ENCODE peak calls at places on chromosomes 7 and 10, in eight cellular contexts. One of them, this sample, is unnamed.

GRCh38 chr10:14671383-14671782 is 103.3 kb downstream of the FAM107B start:
- DNase-seq in thoracic aorta: no peak
- DNase-seq in GM06990: no peak
- DNase-seq in left ventricle myocardium inferior: no peak
- DNase-seq in AG09309: no peak
- DNase-seq in astrocyte of the spinal cord: no peak
- DNase-seq in A549: peak
- DNase-seq in heart right ventricle: no peak
- DNase-seq in this sample: no peak

GRCh38 chr10:104622598-104623209 is 18.4 kb upstream of the SORCS3 start:
- DNase-seq in thoracic aorta: no peak
- DNase-seq in GM06990: no peak
- DNase-seq in left ventricle myocardium inferior: no peak
- DNase-seq in AG09309: no peak
- DNase-seq in astrocyte of the spinal cord: peak
- DNase-seq in A549: peak
- DNase-seq in heart right ventricle: no peak
- DNase-seq in this sample: no peak

GRCh38 chr10:1548596-1548995 is 188.7 kb downstream of the ADARB2 start:
- DNase-seq in thoracic aorta: no peak
- DNase-seq in GM06990: no peak
- DNase-seq in left ventricle myocardium inferior: no peak
- DNase-seq in AG09309: no peak
- DNase-seq in astrocyte of the spinal cord: no peak
- DNase-seq in A549: no peak
- DNase-seq in heart right ventricle: no peak
- DNase-seq in this sample: no peak

GRCh38 chr10:130479906-130480305 is 343.7 kb downstream of the GLRX3 start:
- DNase-seq in thoracic aorta: no peak
- DNase-seq in GM06990: no peak
- DNase-seq in left ventricle myocardium inferior: no peak
- DNase-seq in AG09309: no peak
- DNase-seq in astrocyte of the spinal cord: no peak
- DNase-seq in A549: no peak
- DNase-seq in heart right ventricle: no peak
- DNase-seq in this sample: no peak

GRCh38 chr10:34721201-34721840 is 93.8 kb downstream of the PARD3 start:
- DNase-seq in thoracic aorta: no peak
- DNase-seq in GM06990: no peak
- DNase-seq in left ventricle myocardium inferior: no peak
- DNase-seq in AG09309: no peak
- DNase-seq in astrocyte of the spinal cord: peak
- DNase-seq in A549: no peak
- DNase-seq in heart right ventricle: no peak
- DNase-seq in this sample: no peak

GRCh38 chr7:148400101-148400500 is 190.5 kb upstream of the C7orf33 start:
- DNase-seq in thoracic aorta: no peak
- DNase-seq in GM06990: no peak
- DNase-seq in left ventricle myocardium inferior: no peak
- DNase-seq in AG09309: no peak
- DNase-seq in astrocyte of the spinal cord: no peak
- DNase-seq in A549: no peak
- DNase-seq in heart right ventricle: no peak
- DNase-seq in this sample: no peak

GRCh38 chr7:158838238-158838637 is 8.9 kb upstream of the ESYT2 start:
- DNase-seq in thoracic aorta: no peak
- DNase-seq in GM06990: no peak
- DNase-seq in left ventricle myocardium inferior: no peak
- DNase-seq in AG09309: no peak
- DNase-seq in astrocyte of the spinal cord: no peak
- DNase-seq in A549: no peak
- DNase-seq in heart right ventricle: no peak
- DNase-seq in this sample: no peak

GRCh38 chr10:14291296-14291695 is 39.4 kb downstream of the FRMD4A start:
- DNase-seq in thoracic aorta: no peak
- DNase-seq in GM06990: no peak
- DNase-seq in left ventricle myocardium inferior: no peak
- DNase-seq in AG09309: no peak
- DNase-seq in astrocyte of the spinal cord: no peak
- DNase-seq in A549: no peak
- DNase-seq in heart right ventricle: no peak
- DNase-seq in this sample: no peak

GRCh38 chr10:118332948-118333710 is 9.0 kb downstream of the FAM204A start:
- DNase-seq in thoracic aorta: no peak
- DNase-seq in GM06990: no peak
- DNase-seq in left ventricle myocardium inferior: no peak
- DNase-seq in AG09309: no peak
- DNase-seq in astrocyte of the spinal cord: no peak
- DNase-seq in A549: no peak
- DNase-seq in heart right ventricle: no peak
- DNase-seq in this sample: no peak

GRCh38 chr10:69721690-69722310 is 79.9 kb upstream of the COL13A1 start:
- DNase-seq in thoracic aorta: no peak
- DNase-seq in GM06990: no peak
- DNase-seq in left ventricle myocardium inferior: peak
- DNase-seq in AG09309: no peak
- DNase-seq in astrocyte of the spinal cord: peak
- DNase-seq in A549: no peak
- DNase-seq in heart right ventricle: peak
- DNase-seq in this sample: no peak

GRCh38 chr7:44738876-44739665 is 9.6 kb upstream of the ZMIZ2 start:
- DNase-seq in thoracic aorta: no peak
- DNase-seq in GM06990: no peak
- DNase-seq in left ventricle myocardium inferior: no peak
- DNase-seq in AG09309: no peak
- DNase-seq in astrocyte of the spinal cord: no peak
- DNase-seq in A549: no peak
- DNase-seq in heart right ventricle: no peak
- DNase-seq in this sample: no peak

GRCh38 chr7:25031007-25031406 is 51.0 kb upstream of the OSBPL3 start:
- DNase-seq in thoracic aorta: no peak
- DNase-seq in GM06990: peak
- DNase-seq in left ventricle myocardium inferior: no peak
- DNase-seq in AG09309: no peak
- DNase-seq in astrocyte of the spinal cord: no peak
- DNase-seq in A549: no peak
- DNase-seq in heart right ventricle: no peak
- DNase-seq in this sample: peak

GRCh38 chr10:93124580-93125318 is 51.1 kb downstream of the CYP26A1 start:
- DNase-seq in thoracic aorta: no peak
- DNase-seq in GM06990: peak
- DNase-seq in left ventricle myocardium inferior: no peak
- DNase-seq in AG09309: no peak
- DNase-seq in astrocyte of the spinal cord: no peak
- DNase-seq in A549: no peak
- DNase-seq in heart right ventricle: no peak
- DNase-seq in this sample: no peak

GRCh38 chr10:5723692-5724091 is 39.1 kb downstream of the TASOR2 start:
- DNase-seq in thoracic aorta: no peak
- DNase-seq in GM06990: no peak
- DNase-seq in left ventricle myocardium inferior: no peak
- DNase-seq in AG09309: no peak
- DNase-seq in astrocyte of the spinal cord: no peak
- DNase-seq in A549: no peak
- DNase-seq in heart right ventricle: no peak
- DNase-seq in this sample: no peak

GRCh38 chr10:79138449-79139123 is 69.8 kb downstream of the ZMIZ1 start:
- DNase-seq in thoracic aorta: no peak
- DNase-seq in GM06990: no peak
- DNase-seq in left ventricle myocardium inferior: no peak
- DNase-seq in AG09309: no peak
- DNase-seq in astrocyte of the spinal cord: no peak
- DNase-seq in A549: no peak
- DNase-seq in heart right ventricle: no peak
- DNase-seq in this sample: no peak

GRCh38 chr7:142300689-142301088 is 42.8 kb upstream of the PRSS58 start:
- DNase-seq in thoracic aorta: no peak
- DNase-seq in GM06990: no peak
- DNase-seq in left ventricle myocardium inferior: no peak
- DNase-seq in AG09309: no peak
- DNase-seq in astrocyte of the spinal cord: no peak
- DNase-seq in A549: peak
- DNase-seq in heart right ventricle: no peak
- DNase-seq in this sample: no peak
- TF ChIP-seq CTCF in thoracic aorta: no peak
- TF ChIP-seq CTCF in GM06990: peak
- TF ChIP-seq CTCF in left ventricle myocardium inferior: no peak
- TF ChIP-seq CTCF in AG09309: peak
- TF ChIP-seq CTCF in astrocyte of the spinal cord: peak
- TF ChIP-seq CTCF in A549: no peak
- TF ChIP-seq CTCF in heart right ventricle: no peak
- TF ChIP-seq CTCF in this sample: no peak

GRCh38 chr7:120760851-120761250 is 97.1 kb downstream of the TSPAN12 start:
- DNase-seq in thoracic aorta: no peak
- DNase-seq in GM06990: no peak
- DNase-seq in left ventricle myocardium inferior: no peak
- DNase-seq in AG09309: no peak
- DNase-seq in astrocyte of the spinal cord: no peak
- DNase-seq in A549: no peak
- DNase-seq in heart right ventricle: no peak
- DNase-seq in this sample: no peak

GRCh38 chr7:120760050-120760449 is 97.9 kb downstream of the TSPAN12 start:
- DNase-seq in thoracic aorta: no peak
- DNase-seq in GM06990: peak
- DNase-seq in left ventricle myocardium inferior: no peak
- DNase-seq in AG09309: no peak
- DNase-seq in astrocyte of the spinal cord: no peak
- DNase-seq in A549: no peak
- DNase-seq in heart right ventricle: no peak
- DNase-seq in this sample: peak
- TF ChIP-seq CTCF in thoracic aorta: no peak
- TF ChIP-seq CTCF in GM06990: no peak
- TF ChIP-seq CTCF in left ventricle myocardium inferior: no peak
- TF ChIP-seq CTCF in AG09309: no peak
- TF ChIP-seq CTCF in astrocyte of the spinal cord: no peak
- TF ChIP-seq CTCF in A549: no peak
- TF ChIP-seq CTCF in heart right ventricle: no peak
- TF ChIP-seq CTCF in this sample: no peak

GRCh38 chr10:103566536-103566935 is 73.0 kb downstream of the NEURL1 start:
- DNase-seq in thoracic aorta: no peak
- DNase-seq in GM06990: no peak
- DNase-seq in left ventricle myocardium inferior: no peak
- DNase-seq in AG09309: no peak
- DNase-seq in astrocyte of the spinal cord: no peak
- DNase-seq in A549: no peak
- DNase-seq in heart right ventricle: no peak
- DNase-seq in this sample: no peak

GRCh38 chr10:103563231-103564115 is 70.0 kb downstream of the NEURL1 start:
- DNase-seq in thoracic aorta: no peak
- DNase-seq in GM06990: no peak
- DNase-seq in left ventricle myocardium inferior: no peak
- DNase-seq in AG09309: no peak
- DNase-seq in astrocyte of the spinal cord: no peak
- DNase-seq in A549: no peak
- DNase-seq in heart right ventricle: no peak
- DNase-seq in this sample: no peak

GRCh38 chr10:103564116-103564501 is 70.6 kb downstream of the NEURL1 start:
- DNase-seq in thoracic aorta: no peak
- DNase-seq in GM06990: no peak
- DNase-seq in left ventricle myocardium inferior: no peak
- DNase-seq in AG09309: no peak
- DNase-seq in astrocyte of the spinal cord: no peak
- DNase-seq in A549: no peak
- DNase-seq in heart right ventricle: no peak
- DNase-seq in this sample: no peak

GRCh38 chr10:103568505-103568904 is 75.0 kb downstream of the NEURL1 start:
- DNase-seq in thoracic aorta: no peak
- DNase-seq in GM06990: no peak
- DNase-seq in left ventricle myocardium inferior: no peak
- DNase-seq in AG09309: no peak
- DNase-seq in astrocyte of the spinal cord: no peak
- DNase-seq in A549: no peak
- DNase-seq in heart right ventricle: no peak
- DNase-seq in this sample: no peak

DNA sequence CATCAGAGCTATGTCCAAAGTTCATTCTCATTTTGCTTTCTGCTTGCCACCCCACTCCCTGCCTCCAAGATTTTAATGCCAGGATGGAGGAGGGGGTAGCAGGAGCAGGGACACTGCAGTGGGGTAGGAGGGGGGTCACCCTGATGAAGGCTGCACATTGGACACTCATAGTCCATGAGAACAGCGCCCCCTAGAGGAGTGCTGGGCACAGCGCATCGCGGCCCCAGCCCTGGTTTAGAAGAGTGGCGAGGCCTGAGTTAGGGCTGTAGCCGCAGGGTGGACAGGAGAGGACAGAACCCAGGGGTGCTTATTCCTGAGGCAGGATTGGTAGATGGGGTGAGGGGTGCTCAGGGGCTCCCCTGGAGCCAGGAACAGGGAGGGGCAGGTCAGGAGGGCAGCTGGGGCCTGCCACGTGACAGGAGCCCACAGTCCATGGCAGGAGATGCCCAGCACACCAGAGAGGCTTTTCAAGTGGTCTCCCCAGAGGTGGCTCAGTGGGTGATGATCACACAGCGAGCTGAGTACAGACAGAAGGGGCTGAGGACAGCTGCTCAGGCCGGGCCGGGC is 71.4 kb downstream of the NEURL1 start:
- DNase-seq in thoracic aorta: no peak
- DNase-seq in GM06990: no peak
- DNase-seq in left ventricle myocardium inferior: no peak
- DNase-seq in AG09309: no peak
- DNase-seq in astrocyte of the spinal cord: no peak
- DNase-seq in A549: peak
- DNase-seq in heart right ventricle: no peak
- DNase-seq in this sample: peak
- TF ChIP-seq CTCF in thoracic aorta: peak
- TF ChIP-seq CTCF in GM06990: peak
- TF ChIP-seq CTCF in left ventricle myocardium inferior: peak
- TF ChIP-seq CTCF in AG09309: peak
- TF ChIP-seq CTCF in astrocyte of the spinal cord: peak
- TF ChIP-seq CTCF in A549: peak
- TF ChIP-seq CTCF in heart right ventricle: peak
- TF ChIP-seq CTCF in this sample: peak

GRCh38 chr7:81414411-81414810 is 355.4 kb downstream of the HGF start:
- DNase-seq in thoracic aorta: no peak
- DNase-seq in GM06990: no peak
- DNase-seq in left ventricle myocardium inferior: no peak
- DNase-seq in AG09309: no peak
- DNase-seq in astrocyte of the spinal cord: no peak
- DNase-seq in A549: peak
- DNase-seq in heart right ventricle: no peak
- DNase-seq in this sample: no peak

GRCh38 chr7:81404669-81405068 is 365.2 kb downstream of the HGF start:
- DNase-seq in thoracic aorta: no peak
- DNase-seq in GM06990: no peak
- DNase-seq in left ventricle myocardium inferior: no peak
- DNase-seq in AG09309: no peak
- DNase-seq in astrocyte of the spinal cord: no peak
- DNase-seq in A549: no peak
- DNase-seq in heart right ventricle: no peak
- DNase-seq in this sample: no peak

GRCh38 chr7:81410471-81411117 is 359.3 kb downstream of the HGF start:
- DNase-seq in thoracic aorta: no peak
- DNase-seq in GM06990: no peak
- DNase-seq in left ventricle myocardium inferior: no peak
- DNase-seq in AG09309: no peak
- DNase-seq in astrocyte of the spinal cord: no peak
- DNase-seq in A549: no peak
- DNase-seq in heart right ventricle: no peak
- DNase-seq in this sample: no peak

GRCh38 chr7:81407094-81407493 is 362.8 kb downstream of the HGF start:
- DNase-seq in thoracic aorta: no peak
- DNase-seq in GM06990: no peak
- DNase-seq in left ventricle myocardium inferior: no peak
- DNase-seq in AG09309: peak
- DNase-seq in astrocyte of the spinal cord: no peak
- DNase-seq in A549: no peak
- DNase-seq in heart right ventricle: no peak
- DNase-seq in this sample: no peak

GRCh38 chr7:81408728-81409127 is 361.1 kb downstream of the HGF start:
- DNase-seq in thoracic aorta: no peak
- DNase-seq in GM06990: no peak
- DNase-seq in left ventricle myocardium inferior: no peak
- DNase-seq in AG09309: peak
- DNase-seq in astrocyte of the spinal cord: no peak
- DNase-seq in A549: peak
- DNase-seq in heart right ventricle: no peak
- DNase-seq in this sample: no peak
- TF ChIP-seq CTCF in thoracic aorta: no peak
- TF ChIP-seq CTCF in GM06990: no peak
- TF ChIP-seq CTCF in left ventricle myocardium inferior: no peak
- TF ChIP-seq CTCF in AG09309: no peak
- TF ChIP-seq CTCF in astrocyte of the spinal cord: no peak
- TF ChIP-seq CTCF in A549: no peak
- TF ChIP-seq CTCF in heart right ventricle: no peak
- TF ChIP-seq CTCF in this sample: no peak